ENCODE peak calls at places on chromosomes 2 and 18, in five cellular contexts. P, D, R, G and N are unnamed samples.
A peak's percentile ranks its signal among the peaks of the same experiment; 100 is the strongest.

GRCh38 chr18:37398248-37398920 is 167.2 kb downstream of the CELF4 start:
- DNase-seq in R (no peak), G (no peak), P (no peak), D (no peak), N (no peak)

GRCh38 chr2:159788218-159788617 is 9.8 kb downstream of the CD302 start:
- DNase-seq in P (no peak), R (peak; percentile 85), G (peak; percentile 68), D (no peak), N (no peak)

GRCh38 chr2:8203354-8203753 is 478.5 kb upstream of the ID2 start:
- DNase-seq in P (no peak), G (no peak), R (no peak), D (no peak), N (no peak)

GRCh38 chr2:18117592-18117991 is 239.1 kb downstream of the KCNS3 start:
- DNase-seq in P (peak; percentile 24), D (peak; percentile 25), G (peak; percentile 38), R (peak; percentile 56), N (no peak)

GRCh38 chr2:62270728-62271127 is 74.8 kb downstream of the B3GNT2 start:
- DNase-seq in P (no peak), G (no peak), R (no peak), D (no peak), N (no peak)

GRCh38 chr18:28168725-28169124 is 8.2 kb downstream of the CDH2 start:
- DNase-seq in R (no peak), P (no peak), D (no peak), G (no peak), N (no peak)

GRCh38 chr2:174376967-174377366 is 18.6 kb upstream of the SCRN3 start:
- DNase-seq in G (no peak), R (no peak), P (no peak), D (no peak), N (no peak)

GRCh38 chr18:22168360-22168921 is 948 bp upstream of the GATA6 start:
- DNase-seq in G (peak; percentile 67), R (no peak), P (peak; percentile 48), D (no peak), N (no peak)

GRCh38 chr2:175824243-175824642 is 177.8 kb downstream of the LNPK start:
- DNase-seq in P (no peak), G (no peak), D (no peak), R (no peak), N (no peak)

GRCh38 chr2:190344275-190344827 is 962 bp downstream of the INPP1 start:
- DNase-seq in P (peak; percentile 82), D (peak; percentile 70), R (peak; percentile 76), G (peak; percentile 75), N (no peak)

GRCh38 chr2:7992612-7993596 is 689.0 kb upstream of the ID2 start:
- DNase-seq in P (no peak), G (no peak), R (no peak), D (no peak), N (no peak)

GRCh38 chr18:13537022-13537780 is 189.2 kb downstream of the FAM210A start:
- DNase-seq in P (no peak), R (no peak), G (no peak), D (no peak), N (no peak)

GRCh38 chr2:74421248-74421870 is at the start of the genes C2orf81 and WDR54:
- DNase-seq in R (peak; percentile 90), G (peak; percentile 87), P (peak; percentile 98), D (peak; percentile 98), N (peak; percentile 86)

GRCh38 chr2:190656301-190656700 is 7.4 kb downstream of the NAB1 start:
- DNase-seq in P (no peak), G (no peak), R (no peak), D (no peak), N (no peak)

GRCh38 chr18:5584751-5585417 is 41.1 kb upstream of the EPB41L3 start:
- DNase-seq in G (no peak), R (no peak), D (no peak), P (no peak), N (no peak)

GRCh38 chr2:60880633-60880987 is 764 bp upstream of the REL start:
- DNase-seq in D (no peak), G (no peak), R (no peak), P (no peak), N (no peak)

GRCh38 chr2:60884795-60885194 is 3.4 kb downstream of the REL start:
- DNase-seq in P (no peak), R (no peak), D (no peak), G (no peak), N (no peak)

GRCh38 chr2:60882971-60883753 is 1.8 kb downstream of the REL start:
- DNase-seq in G (peak; percentile 38), D (peak; percentile 28), P (peak; percentile 34), R (no peak), N (no peak)

GRCh38 chr2:60883896-60884295 is 2.5 kb downstream of the REL start:
- DNase-seq in P (no peak), D (no peak), R (no peak), G (no peak), N (no peak)

DNA sequence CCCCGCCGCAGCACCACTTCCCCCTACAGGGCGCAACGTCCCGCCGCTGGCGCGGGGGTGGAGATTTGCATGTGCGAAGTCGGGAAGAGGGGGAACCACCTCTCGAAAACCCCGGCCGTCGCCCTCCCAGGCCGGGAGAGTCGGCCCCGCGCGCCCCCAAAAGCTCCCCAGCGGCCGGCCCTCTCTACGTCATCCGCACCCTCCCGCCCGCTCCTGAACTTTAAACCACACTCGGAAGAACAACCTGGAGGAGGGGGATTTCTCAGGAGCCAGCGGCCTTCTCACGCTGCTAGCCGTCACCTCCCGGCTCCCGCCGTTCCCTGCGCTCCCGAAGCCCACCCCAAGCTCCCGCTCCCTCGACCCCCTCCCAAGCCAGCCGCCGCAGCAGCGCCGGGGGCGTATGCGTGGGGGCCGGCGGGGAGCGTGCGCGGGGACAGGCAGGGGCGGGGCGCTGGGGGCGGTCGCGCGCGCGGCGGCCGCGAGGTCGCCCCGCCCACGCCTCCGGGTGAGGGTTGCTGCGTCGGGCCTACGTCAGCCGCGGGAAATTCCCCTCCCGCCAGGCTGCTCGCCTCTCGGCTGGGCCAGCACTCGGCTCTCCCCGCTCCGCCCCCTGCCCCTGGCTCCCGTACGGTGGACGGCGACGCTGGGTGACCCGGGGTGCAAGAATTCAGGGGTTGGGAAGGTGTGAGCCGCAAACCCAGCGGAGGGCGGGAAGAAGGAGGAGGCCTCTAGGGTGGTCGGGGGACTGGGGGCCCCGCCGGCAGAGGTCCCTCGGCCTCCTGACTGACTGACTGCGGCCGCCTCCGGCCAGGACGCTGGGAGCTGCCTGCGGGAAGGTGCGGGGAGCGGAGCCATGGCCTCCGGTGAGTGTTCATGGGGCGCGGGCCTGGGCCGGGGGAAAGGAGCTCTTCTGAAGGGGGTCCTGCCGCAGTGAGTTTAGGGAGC is at the start of gene REL:
- DNase-seq in G (peak; percentile 92), D (peak; percentile 93), R (peak; percentile 94), P (peak; percentile 94), N (peak; percentile 81)
- TF ChIP-seq CTCF in G (no peak), D (peak; percentile 14), R (peak; percentile 35), P (no peak), N (peak; percentile 35)

GRCh38 chr18:47143153-47143552 is 7.1 kb downstream of the HDHD2 start:
- DNase-seq in G (no peak), D (no peak), P (no peak), R (no peak), N (no peak)
- TF ChIP-seq CTCF in G (no peak), D (no peak), P (no peak), R (no peak), N (no peak)

GRCh38 chr2:188076149-188077056 is 215.3 kb upstream of the GULP1 start:
- DNase-seq in P (peak; percentile 3), R (no peak), G (no peak), D (no peak), N (no peak)
- TF ChIP-seq CTCF in P (no peak), R (no peak), G (no peak), D (no peak), N (no peak)

GRCh38 chr2:80256396-80257167 is 48.0 kb downstream of the LRRTM1 start:
- DNase-seq in R (peak; percentile 23), G (no peak), P (no peak), D (no peak), N (no peak)
- TF ChIP-seq CTCF in R (no peak), G (no peak), P (no peak), D (no peak), N (peak; percentile 62)

GRCh38 chr2:85648619-85649018 is 19.4 kb downstream of the SFTPB start:
- DNase-seq in R (no peak), P (no peak), D (no peak), G (no peak), N (no peak)
- TF ChIP-seq CTCF in R (peak; percentile 50), P (no peak), D (peak; percentile 46), G (no peak), N (peak; percentile 53)

GRCh38 chr18:10437837-10438236 is 16.6 kb upstream of the APCDD1 start:
- DNase-seq in P (no peak), G (no peak), D (no peak), R (no peak), N (no peak)
- TF ChIP-seq CTCF in P (no peak), G (no peak), D (no peak), R (no peak), N (peak; percentile 55)